ENCODE peak calls at places on chromosomes 1 and 21, in nine cellular contexts. V is activated CD4-positive, alpha-beta T cell treated with anti-CD3 and anti-CD28 coated beads for 24 hours; Q is activated T-cell treated with anti-CD3 and anti-CD28 coated beads, Interleukin-2, amount 50 U/mL, for 72 hours; G is epithelial cell of esophagus; M is AG08395; Z is activated CD4-positive, alpha-beta memory T cell treated with anti-CD3 and anti-CD28 coated beads, Interleukin-2, amount 10 ng/mL, durations not matched to agents 7 days and 5 days; N is putamen; X is B cell; D is fibroblast of lung. R is an unnamed sample.
A peak's percentile ranks its signal among the peaks of the same experiment; 100 is the strongest.

GRCh38 chr1:201826830-201827229 is 2.1 kb upstream of the IPO9 start:
- DNase-seq in V (no peak), Q (no peak), G (peak; percentile 4), M (no peak), Z (no peak), N (no peak), X (no peak), D (peak; percentile 25), R (no peak)

GRCh38 chr1:12196641-12197482 is 30.1 kb downstream of the TNFRSF1B start:
- DNase-seq in V (no peak), Q (no peak), G (no peak), M (no peak), Z (no peak), N (no peak), X (peak; percentile 47), D (no peak), R (no peak)

GRCh38 chr1:98761238-98761637 is 99.7 kb downstream of the SNX7 start:
- DNase-seq in V (no peak), Q (no peak), G (peak; percentile 18), M (no peak), Z (no peak), N (no peak), X (no peak), D (no peak), R (no peak)

GRCh38 chr1:36458910-36459309 is 5.3 kb downstream of the MRPS15 start:
- DNase-seq in V (peak; percentile 47), Q (peak; percentile 75), G (peak; percentile 46), M (no peak), Z (peak; percentile 62), N (no peak), X (no peak), D (no peak), R (no peak)

GRCh38 chr1:103941086-103941485 is 191.4 kb downstream of the AMY1C start:
- DNase-seq in V (no peak), Q (no peak), G (no peak), M (no peak), Z (no peak), N (no peak), X (no peak), D (no peak), R (no peak)

GRCh38 chr1:221182791-221183533 is 303.7 kb downstream of the HLX start:
- DNase-seq in V (no peak), Q (no peak), G (no peak), M (no peak), Z (no peak), N (no peak), X (no peak), D (no peak), R (no peak)

GRCh38 chr1:226626577-226626956 is 78.0 kb downstream of the STUM start:
- DNase-seq in V (peak; percentile 74), Q (peak; percentile 84), G (peak; percentile 62), M (peak; percentile 73), Z (peak; percentile 82), N (peak; percentile 59), X (peak; percentile 85), D (peak; percentile 75), R (no peak)

GRCh38 chr1:209614906-209615305 is 31.4 kb downstream of the CAMK1G start:
- DNase-seq in V (no peak), Q (no peak), G (no peak), M (no peak), Z (no peak), N (no peak), X (no peak), D (no peak), R (no peak)

GRCh38 chr1:165284471-165284870 is 72.0 kb downstream of the LMX1A start:
- DNase-seq in V (no peak), Q (no peak), G (no peak), M (no peak), Z (no peak), N (no peak), X (no peak), D (no peak), R (no peak)

GRCh38 chr21:26708223-26708800 is 135.2 kb upstream of the CYYR1 start:
- DNase-seq in V (no peak), Q (no peak), G (peak; percentile 23), M (no peak), Z (no peak), N (no peak), X (no peak), D (no peak), R (no peak)

GRCh38 chr21:46054031-46054430 is 43.9 kb upstream of the COL6A2 start:
- DNase-seq in V (no peak), Q (no peak), G (no peak), M (no peak), Z (no peak), N (no peak), X (no peak), D (no peak), R (no peak)

GRCh38 chr1:119097380-119097779 is 43.1 kb downstream of the WARS2 start:
- DNase-seq in V (no peak), Q (no peak), G (peak; percentile 29), M (peak; percentile 31), Z (no peak), N (no peak), X (no peak), D (peak; percentile 55), R (peak; percentile 18)

GRCh38 chr1:196467230-196467629 is 141.0 kb downstream of the KCNT2 start:
- DNase-seq in V (no peak), Q (no peak), G (no peak), M (no peak), Z (no peak), N (no peak), X (no peak), D (peak; percentile 8), R (no peak)

GRCh38 chr1:234589064-234589765 is 20.8 kb downstream of the IRF2BP2 start:
- DNase-seq in V (no peak), Q (no peak), G (peak; percentile 86), M (peak; percentile 49), Z (no peak), N (no peak), X (no peak), D (no peak), R (no peak)

GRCh38 chr1:239944666-239945065 is 147.0 kb upstream of the FMN2 start:
- DNase-seq in V (no peak), Q (no peak), G (no peak), M (no peak), Z (no peak), N (no peak), X (no peak), D (no peak), R (no peak)

GRCh38 chr1:158371188-158371953 is 17.7 kb downstream of the CD1E start:
- DNase-seq in V (peak; percentile 13), Q (peak; percentile 71), G (peak; percentile 49), M (no peak), Z (no peak), N (no peak), X (no peak), D (no peak), R (no peak)

GRCh38 chr1:165288301-165289120 is 68.0 kb downstream of the LMX1A start:
- DNase-seq in V (no peak), Q (no peak), G (no peak), M (no peak), Z (no peak), N (no peak), X (no peak), D (no peak), R (no peak)

GRCh38 chr1:111719561-111720239 is 19.5 kb downstream of the INKA2 start:
- DNase-seq in V (no peak), Q (no peak), G (no peak), M (no peak), Z (no peak), N (no peak), X (no peak), D (no peak), R (no peak)

GRCh38 chr1:216903389-216903754 is 180.1 kb upstream of the ESRRG start:
- DNase-seq in V (no peak), Q (no peak), G (peak; percentile 93), M (no peak), Z (no peak), N (no peak), X (no peak), D (peak; percentile 58), R (no peak)